ENCODE peak calls at places on chromosomes 11 and 22, in five cellular contexts. S is HS-5, P is head of caudate nucleus, Q is A549, F is SW480. J is an unnamed sample.

GRCh38 chr11:103384652-103385051 is 275.4 kb downstream of the DYNC2H1 start:
- DNase-seq in P (no peak), Q (no peak), F (no peak), S (no peak), J (no peak)

GRCh38 chr22:22565991-22566390 is 6.9 kb upstream of the PRAME start:
- DNase-seq in P (no peak), S (peak; percentile 6), Q (no peak), F (peak; percentile 8), J (no peak)

GRCh38 chr22:32897400-32897799 is 95.9 kb downstream of the TIMP3 start:
- DNase-seq in S (no peak), Q (no peak), F (no peak), P (no peak), J (no peak)

GRCh38 chr11:134207538-134208239 is 16.1 kb downstream of the NCAPD3 start:
- DNase-seq in F (no peak), S (no peak), P (no peak), Q (no peak), J (peak; percentile 45)

GRCh38 chr22:49783036-49783746 is 44.5 kb downstream of the BRD1 start:
- DNase-seq in S (no peak), F (no peak), Q (no peak), P (no peak), J (no peak)

GRCh38 chr11:61769169-61769920 is 16.9 kb downstream of the MYRF start:
- DNase-seq in F (no peak), Q (peak; percentile 58), S (no peak), P (no peak), J (no peak)

GRCh38 chr11:47179655-47179991 is 2.9 kb upstream of the ARFGAP2 start:
- DNase-seq in P (peak; percentile 58), F (peak; percentile 42), Q (peak; percentile 78), S (no peak), J (peak; percentile 76)

GRCh38 chr11:70521475-70522260 is 123.3 kb downstream of the CTTN start:
- DNase-seq in P (peak; percentile 63), Q (no peak), F (no peak), S (no peak), J (no peak)

GRCh38 chr11:58963551-58964075 is 24.3 kb downstream of the GLYATL1 start:
- DNase-seq in Q (no peak), P (no peak), S (no peak), F (no peak), J (peak; percentile 94)

GRCh38 chr11:33000181-33000580 is 15.5 kb upstream of the DEPDC7 start:
- DNase-seq in S (peak; percentile 63), P (no peak), F (no peak), Q (no peak), J (no peak)

GRCh38 chr11:122601131-122602125 is 54.1 kb upstream of the UBASH3B start:
- DNase-seq in S (peak; percentile 53), P (no peak), Q (peak; percentile 17), F (no peak), J (no peak)

J was measured in H9.